ENCODE peak calls at places on chromosomes 4 and X, in eight cellular contexts. M, I, Z, X, U, P, C and F are unnamed samples.

GRCh38 chr4:90951037-90951436 is 823.8 kb downstream of the CCSER1 start:
- DNase-seq in M (no peak), I (no peak), Z (no peak), X (peak), U (no peak), P (peak), C (no peak), F (no peak)

GRCh38 chr4:16194199-16194598 is 32.1 kb downstream of the TAPT1 start:
- DNase-seq in M (no peak), I (no peak), Z (no peak), X (no peak), U (peak), P (no peak), C (no peak), F (no peak)

GRCh38 chr4:38803833-38804653 is 548 bp downstream of the TLR1 start:
- DNase-seq in M (no peak), I (no peak), Z (no peak), X (no peak), U (no peak), P (no peak), C (no peak), F (no peak)

GRCh38 chrX:1466971-1467561 is 14.4 kb upstream of the ASMTL start:
- DNase-seq in M (no peak), I (no peak), Z (no peak), X (no peak), U (no peak), P (no peak), C (no peak), F (no peak)

GRCh38 chrX:36214924-36215323 is 295.4 kb downstream of the CFAP47 start:
- DNase-seq in M (no peak), I (no peak), Z (no peak), X (no peak), U (no peak), P (no peak), C (no peak), F (peak)

GRCh38 chr4:26022346-26022891 is 108.4 kb downstream of the SMIM20 start:
- DNase-seq in M (peak), I (no peak), Z (no peak), X (peak), U (no peak), P (peak), C (no peak), F (peak)

GRCh38 chr4:55291227-55291629 is 54.8 kb upstream of the SRD5A3 start:
- DNase-seq in M (no peak), I (no peak), Z (no peak), X (no peak), U (peak), P (no peak), C (no peak), F (no peak)

GRCh38 chr4:138189212-138189611 is 52.9 kb downstream of the SLC7A11 start:
- DNase-seq in M (no peak), I (no peak), Z (no peak), X (no peak), U (no peak), P (no peak), C (no peak), F (no peak)

GRCh38 chr4:173499568-173500535 is 30.2 kb downstream of the HAND2 start:
- DNase-seq in M (no peak), I (no peak), Z (no peak), X (no peak), U (no peak), P (no peak), C (no peak), F (no peak)

GRCh38 chr4:139568206-139568969 is 12.4 kb upstream of the SETD7 start:
- DNase-seq in M (no peak), I (peak), Z (no peak), X (no peak), U (no peak), P (no peak), C (peak), F (no peak)

GRCh38 chr4:152605641-152606304 is 69.9 kb upstream of the FBXW7 start:
- DNase-seq in M (no peak), I (no peak), Z (peak), X (peak), U (peak), P (no peak), C (peak), F (no peak)

GRCh38 chr4:83074086-83074704 is 39.2 kb downstream of the COPS4 start:
- DNase-seq in M (no peak), I (peak), Z (no peak), X (peak), U (peak), P (peak), C (no peak), F (peak)

GRCh38 chr4:139207873-139208403 is 30.9 kb upstream of the ELF2 start:
- DNase-seq in M (no peak), I (no peak), Z (no peak), X (no peak), U (peak), P (no peak), C (no peak), F (peak)

GRCh38 chr4:110840221-110840654 is 217.4 kb upstream of the PITX2 start:
- DNase-seq in M (no peak), I (no peak), Z (no peak), X (no peak), U (peak), P (peak), C (no peak), F (no peak)

GRCh38 chrX:42948723-42949122 is 170.8 kb upstream of the PPP1R2C start:
- DNase-seq in M (no peak), I (no peak), Z (no peak), X (no peak), U (no peak), P (no peak), C (no peak), F (no peak)

GRCh38 chr4:81470456-81471327 is 1.0 kb downstream of the RASGEF1B start:
- DNase-seq in M (no peak), I (no peak), Z (peak), X (no peak), U (no peak), P (no peak), C (peak), F (no peak)

GRCh38 chrX:135345328-135345645 is 36.0 kb downstream of the ETDC start:
- DNase-seq in M (peak), I (peak), Z (no peak), X (peak), U (peak), P (peak), C (no peak), F (peak)

GRCh38 chr4:92303621-92304027 is at the start of gene GRID2:
- DNase-seq in M (no peak), I (peak), Z (peak), X (no peak), U (peak), P (no peak), C (peak), F (no peak)

GRCh38 chrX:103475381-103475780 is 43.9 kb downstream of the RAB40A start:
- DNase-seq in M (no peak), I (no peak), Z (no peak), X (no peak), U (no peak), P (no peak), C (no peak), F (no peak)

GRCh38 chr4:150961566-150961965 is 53.5 kb downstream of the LRBA start:
- DNase-seq in M (no peak), I (no peak), Z (no peak), X (peak), U (no peak), P (no peak), C (no peak), F (no peak)

GRCh38 chr4:7396186-7396585 is 38.5 kb downstream of the PSAPL1 start:
- DNase-seq in M (no peak), I (no peak), Z (no peak), X (no peak), U (no peak), P (no peak), C (no peak), F (no peak)

GRCh38 chrX:10117864-10118377 is 38.9 kb upstream of the CLCN4 start:
- DNase-seq in M (no peak), I (no peak), Z (no peak), X (no peak), U (no peak), P (no peak), C (no peak), F (no peak)

GRCh38 chr4:141473952-141474351 is 162.4 kb upstream of the IL15 start:
- DNase-seq in M (no peak), I (no peak), Z (no peak), X (no peak), U (peak), P (no peak), C (no peak), F (no peak)

GRCh38 chr4:121951570-121952110 is at the start of gene TRPC3:
- DNase-seq in M (no peak), I (no peak), Z (peak), X (peak), U (peak), P (no peak), C (peak), F (no peak)

GRCh38 chr4:138696058-138696457 is 319.5 kb upstream of the NOCT start:
- DNase-seq in M (no peak), I (no peak), Z (no peak), X (no peak), U (no peak), P (no peak), C (no peak), F (no peak)

GRCh38 chr4:40196260-40196659 is 571 bp upstream of the RHOH start:
- DNase-seq in M (no peak), I (no peak), Z (no peak), X (no peak), U (no peak), P (no peak), C (no peak), F (no peak)

GRCh38 chrX:10089378-10089795 is 67.4 kb upstream of the CLCN4 start:
- DNase-seq in M (no peak), I (peak), Z (no peak), X (peak), U (no peak), P (peak), C (no peak), F (no peak)

GRCh38 chr4:38119663-38120374 is 159.6 kb downstream of the PTTG2 start:
- DNase-seq in M (no peak), I (no peak), Z (no peak), X (no peak), U (peak), P (no peak), C (peak), F (no peak)

GRCh38 chrX:79572566-79572965 is 205.4 kb upstream of the ITM2A start:
- DNase-seq in M (no peak), I (no peak), Z (no peak), X (no peak), U (no peak), P (no peak), C (no peak), F (no peak)